ENCODE peak calls at places on chromosomes 16 and 17, in eight cellular contexts. One of them, this sample, is unnamed. For H3K36me3, the result is how much of the 10 kb centered on the place peaks cover.

GRCh38 chr16:19236561-19236960 is 49.0 kb upstream of the CLEC19A start:
- DNase-seq in fibroblast of lung: no peak
- DNase-seq in OCI-LY7: no peak
- DNase-seq in thoracic aorta: no peak
- DNase-seq in adrenal gland: no peak
- DNase-seq in tibial artery: no peak
- DNase-seq in NT2/D1: no peak
- DNase-seq in prostate gland: no peak
- DNase-seq in this sample: no peak

GRCh38 chr16:57977418-57978069 is 6.6 kb upstream of the CNGB1 start:
- DNase-seq in fibroblast of lung: no peak
- DNase-seq in OCI-LY7: no peak
- DNase-seq in thoracic aorta: no peak
- DNase-seq in adrenal gland: no peak
- DNase-seq in tibial artery: no peak
- DNase-seq in NT2/D1: no peak
- DNase-seq in prostate gland: no peak
- DNase-seq in this sample: no peak

GRCh38 chr17:1907216-1907631 is 77.4 kb downstream of the RPA1 start:
- DNase-seq in fibroblast of lung: no peak
- DNase-seq in OCI-LY7: no peak
- DNase-seq in thoracic aorta: no peak
- DNase-seq in adrenal gland: no peak
- DNase-seq in tibial artery: no peak
- DNase-seq in NT2/D1: no peak
- DNase-seq in prostate gland: no peak
- DNase-seq in this sample: no peak

GRCh38 chr17:30954046-30954805 is 16.6 kb upstream of the RNF135 start:
- DNase-seq in fibroblast of lung: no peak
- DNase-seq in OCI-LY7: no peak
- DNase-seq in thoracic aorta: no peak
- DNase-seq in adrenal gland: no peak
- DNase-seq in tibial artery: no peak
- DNase-seq in NT2/D1: no peak
- DNase-seq in prostate gland: no peak
- DNase-seq in this sample: no peak

GRCh38 chr17:68356520-68356919 is 65.2 kb downstream of the ARSG start:
- DNase-seq in fibroblast of lung: peak
- DNase-seq in OCI-LY7: no peak
- DNase-seq in thoracic aorta: no peak
- DNase-seq in adrenal gland: no peak
- DNase-seq in tibial artery: no peak
- DNase-seq in NT2/D1: no peak
- DNase-seq in prostate gland: no peak
- DNase-seq in this sample: no peak

GRCh38 chr16:80536246-80536645 is 4.5 kb upstream of the DYNLRB2 start:
- DNase-seq in fibroblast of lung: no peak
- DNase-seq in OCI-LY7: no peak
- DNase-seq in thoracic aorta: no peak
- DNase-seq in adrenal gland: no peak
- DNase-seq in tibial artery: no peak
- DNase-seq in NT2/D1: no peak
- DNase-seq in prostate gland: no peak
- DNase-seq in this sample: no peak

GRCh38 chr17:14582996-14583395 is 282.1 kb downstream of the HS3ST3B1 start:
- DNase-seq in fibroblast of lung: no peak
- DNase-seq in OCI-LY7: no peak
- DNase-seq in thoracic aorta: no peak
- DNase-seq in adrenal gland: no peak
- DNase-seq in tibial artery: no peak
- DNase-seq in NT2/D1: no peak
- DNase-seq in prostate gland: no peak
- DNase-seq in this sample: no peak

GRCh38 chr16:5031601-5032000 is 2.1 kb downstream of the NAGPA start:
- DNase-seq in fibroblast of lung: no peak
- DNase-seq in OCI-LY7: no peak
- DNase-seq in thoracic aorta: no peak
- DNase-seq in adrenal gland: no peak
- DNase-seq in tibial artery: no peak
- DNase-seq in NT2/D1: no peak
- DNase-seq in prostate gland: no peak
- DNase-seq in this sample: no peak

GRCh38 chr17:19724501-19725420 is 8.4 kb upstream of the SLC47A2 start:
- DNase-seq in fibroblast of lung: peak
- DNase-seq in OCI-LY7: no peak
- DNase-seq in thoracic aorta: no peak
- DNase-seq in adrenal gland: peak
- DNase-seq in tibial artery: peak
- DNase-seq in NT2/D1: no peak
- DNase-seq in prostate gland: peak
- DNase-seq in this sample: peak

GRCh38 chr16:74736531-74737157 is 36.0 kb upstream of the MLKL start:
- DNase-seq in fibroblast of lung: no peak
- DNase-seq in OCI-LY7: no peak
- DNase-seq in thoracic aorta: no peak
- DNase-seq in adrenal gland: peak
- DNase-seq in tibial artery: no peak
- DNase-seq in NT2/D1: no peak
- DNase-seq in prostate gland: no peak
- DNase-seq in this sample: no peak

GRCh38 chr16:54927125-54928015 is 3.3 kb upstream of the IRX5 start:
- DNase-seq in fibroblast of lung: peak
- DNase-seq in OCI-LY7: peak
- DNase-seq in thoracic aorta: no peak
- DNase-seq in adrenal gland: no peak
- DNase-seq in tibial artery: no peak
- DNase-seq in NT2/D1: no peak
- DNase-seq in prostate gland: no peak
- DNase-seq in this sample: peak

GRCh38 chr17:61908292-61909037 is 19.3 kb downstream of the INTS2 start:
- DNase-seq in fibroblast of lung: no peak
- DNase-seq in OCI-LY7: no peak
- DNase-seq in thoracic aorta: no peak
- DNase-seq in adrenal gland: no peak
- DNase-seq in tibial artery: no peak
- DNase-seq in NT2/D1: no peak
- DNase-seq in prostate gland: no peak
- DNase-seq in this sample: no peak
- H3K36me3 ChIP-seq in fibroblast of lung: under half
- H3K36me3 ChIP-seq in OCI-LY7: half or more
- H3K36me3 ChIP-seq in thoracic aorta: under half
- H3K36me3 ChIP-seq in adrenal gland: half or more
- H3K36me3 ChIP-seq in tibial artery: half or more
- H3K36me3 ChIP-seq in NT2/D1: half or more
- H3K36me3 ChIP-seq in prostate gland: under half
- H3K36me3 ChIP-seq in this sample: under half

GRCh38 chr17:78421084-78421533 is 42.7 kb downstream of the PGS1 start:
- DNase-seq in fibroblast of lung: no peak
- DNase-seq in OCI-LY7: no peak
- DNase-seq in thoracic aorta: no peak
- DNase-seq in adrenal gland: no peak
- DNase-seq in tibial artery: no peak
- DNase-seq in NT2/D1: no peak
- DNase-seq in prostate gland: no peak
- DNase-seq in this sample: no peak

GRCh38 chr17:78422872-78423588 is 44.6 kb downstream of the PGS1 start:
- DNase-seq in fibroblast of lung: no peak
- DNase-seq in OCI-LY7: no peak
- DNase-seq in thoracic aorta: no peak
- DNase-seq in adrenal gland: no peak
- DNase-seq in tibial artery: no peak
- DNase-seq in NT2/D1: no peak
- DNase-seq in prostate gland: no peak
- DNase-seq in this sample: peak

GRCh38 chr17:78422267-78422605 is 43.8 kb downstream of the PGS1 start:
- DNase-seq in fibroblast of lung: no peak
- DNase-seq in OCI-LY7: no peak
- DNase-seq in thoracic aorta: no peak
- DNase-seq in adrenal gland: no peak
- DNase-seq in tibial artery: no peak
- DNase-seq in NT2/D1: no peak
- DNase-seq in prostate gland: no peak
- DNase-seq in this sample: no peak

GRCh38 chr17:78419970-78420820 is 41.7 kb downstream of the PGS1 start:
- DNase-seq in fibroblast of lung: no peak
- DNase-seq in OCI-LY7: no peak
- DNase-seq in thoracic aorta: no peak
- DNase-seq in adrenal gland: no peak
- DNase-seq in tibial artery: no peak
- DNase-seq in NT2/D1: no peak
- DNase-seq in prostate gland: no peak
- DNase-seq in this sample: no peak

GRCh38 chr17:78421534-78422266 is 43.3 kb downstream of the PGS1 start:
- DNase-seq in fibroblast of lung: peak
- DNase-seq in OCI-LY7: peak
- DNase-seq in thoracic aorta: peak
- DNase-seq in adrenal gland: peak
- DNase-seq in tibial artery: peak
- DNase-seq in NT2/D1: peak
- DNase-seq in prostate gland: peak
- DNase-seq in this sample: peak
- H3K36me3 ChIP-seq in fibroblast of lung: under half
- H3K36me3 ChIP-seq in OCI-LY7: half or more
- H3K36me3 ChIP-seq in thoracic aorta: under half
- H3K36me3 ChIP-seq in adrenal gland: half or more
- H3K36me3 ChIP-seq in tibial artery: half or more
- H3K36me3 ChIP-seq in NT2/D1: half or more
- H3K36me3 ChIP-seq in prostate gland: under half
- H3K36me3 ChIP-seq in this sample: under half

DNA sequence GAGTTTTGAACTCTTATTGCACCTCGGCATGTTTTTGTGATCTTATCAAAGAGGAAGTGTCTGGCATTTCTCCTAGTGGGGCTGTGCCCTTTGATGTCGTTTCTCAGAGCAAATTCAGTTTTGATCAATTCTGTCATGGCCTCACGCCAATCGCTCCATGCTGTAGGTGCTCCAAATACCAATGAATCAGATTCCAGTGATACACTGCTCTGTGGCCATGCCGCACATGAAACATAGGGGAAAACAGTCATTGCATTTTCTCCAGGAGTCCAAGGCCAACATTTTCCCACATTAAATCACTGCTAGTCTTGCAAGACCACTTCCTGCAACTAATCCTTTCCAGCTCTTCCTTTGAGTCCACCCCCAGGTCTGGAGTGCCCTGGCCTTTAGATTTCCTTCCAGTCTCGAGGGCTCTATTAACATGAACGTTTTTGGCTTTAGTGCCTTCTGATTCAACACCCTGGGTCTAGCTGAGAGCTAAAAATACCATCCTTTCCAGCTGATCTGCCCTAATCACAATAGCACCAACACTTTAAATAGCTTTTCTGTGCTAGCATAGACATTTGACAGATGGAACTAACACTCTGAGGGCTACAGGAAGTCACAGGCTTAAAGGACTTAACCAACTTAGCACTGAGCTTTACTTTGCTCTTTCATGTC is 18.2 kb upstream of the RASL10B start:
- DNase-seq in fibroblast of lung: peak
- DNase-seq in OCI-LY7: no peak
- DNase-seq in thoracic aorta: peak
- DNase-seq in adrenal gland: peak
- DNase-seq in tibial artery: no peak
- DNase-seq in NT2/D1: no peak
- DNase-seq in prostate gland: no peak
- DNase-seq in this sample: no peak
- H3K36me3 ChIP-seq in fibroblast of lung: under half
- H3K36me3 ChIP-seq in OCI-LY7: under half
- H3K36me3 ChIP-seq in thoracic aorta: under half
- H3K36me3 ChIP-seq in adrenal gland: under half
- H3K36me3 ChIP-seq in tibial artery: under half
- H3K36me3 ChIP-seq in NT2/D1: half or more
- H3K36me3 ChIP-seq in prostate gland: under half
- H3K36me3 ChIP-seq in this sample: under half

GRCh38 chr16:24973771-24974461 is 41.3 kb downstream of the ARHGAP17 start:
- DNase-seq in fibroblast of lung: no peak
- DNase-seq in OCI-LY7: no peak
- DNase-seq in thoracic aorta: no peak
- DNase-seq in adrenal gland: no peak
- DNase-seq in tibial artery: no peak
- DNase-seq in NT2/D1: no peak
- DNase-seq in prostate gland: no peak
- DNase-seq in this sample: no peak

GRCh38 chr16:24970708-24971107 is 44.5 kb downstream of the ARHGAP17 start:
- DNase-seq in fibroblast of lung: no peak
- DNase-seq in OCI-LY7: no peak
- DNase-seq in thoracic aorta: no peak
- DNase-seq in adrenal gland: no peak
- DNase-seq in tibial artery: no peak
- DNase-seq in NT2/D1: no peak
- DNase-seq in prostate gland: no peak
- DNase-seq in this sample: no peak

GRCh38 chr16:24969071-24969470 is 46.1 kb downstream of the ARHGAP17 start:
- DNase-seq in fibroblast of lung: no peak
- DNase-seq in OCI-LY7: no peak
- DNase-seq in thoracic aorta: no peak
- DNase-seq in adrenal gland: no peak
- DNase-seq in tibial artery: no peak
- DNase-seq in NT2/D1: no peak
- DNase-seq in prostate gland: no peak
- DNase-seq in this sample: no peak

GRCh38 chr16:24972608-24973220 is 42.5 kb downstream of the ARHGAP17 start:
- DNase-seq in fibroblast of lung: no peak
- DNase-seq in OCI-LY7: peak
- DNase-seq in thoracic aorta: no peak
- DNase-seq in adrenal gland: no peak
- DNase-seq in tibial artery: no peak
- DNase-seq in NT2/D1: no peak
- DNase-seq in prostate gland: no peak
- DNase-seq in this sample: no peak

DNA sequence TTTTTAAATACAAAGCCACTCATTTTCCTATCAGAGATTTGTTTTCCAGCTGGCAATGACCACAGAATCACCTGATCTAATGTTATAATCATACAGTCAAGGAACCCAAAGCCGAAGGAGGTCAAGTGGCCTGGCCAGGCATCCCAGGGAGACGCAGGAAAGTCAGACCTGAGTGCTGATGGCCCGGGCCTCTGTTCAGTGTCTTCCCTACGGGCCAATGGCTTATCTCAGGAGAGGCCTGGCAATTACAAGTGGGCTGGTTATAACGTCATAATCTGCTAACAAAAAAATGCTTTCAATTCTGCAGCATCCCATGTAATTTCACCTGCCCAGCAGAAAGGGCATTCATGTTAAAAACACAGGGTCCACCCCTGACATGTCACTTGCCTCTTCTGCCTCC is 43.5 kb downstream of the ARHGAP17 start:
- DNase-seq in fibroblast of lung: no peak
- DNase-seq in OCI-LY7: no peak
- DNase-seq in thoracic aorta: no peak
- DNase-seq in adrenal gland: no peak
- DNase-seq in tibial artery: no peak
- DNase-seq in NT2/D1: no peak
- DNase-seq in prostate gland: no peak
- DNase-seq in this sample: no peak
- H3K36me3 ChIP-seq in fibroblast of lung: under half
- H3K36me3 ChIP-seq in OCI-LY7: under half
- H3K36me3 ChIP-seq in thoracic aorta: under half
- H3K36me3 ChIP-seq in adrenal gland: half or more
- H3K36me3 ChIP-seq in tibial artery: half or more
- H3K36me3 ChIP-seq in NT2/D1: half or more
- H3K36me3 ChIP-seq in prostate gland: under half
- H3K36me3 ChIP-seq in this sample: under half